ENCODE peak calls at places on chromosomes 2 and 18, in seven cellular contexts. S is endothelial cell of umbilical vein, A is stomach, U is NCI-H446 treated with DMSO at 0.1 percent for 48 hours, Z is HTR-8/SVneo, D is H54, J is occipital lobe. B is an unnamed sample.

GRCh38 chr2:165203689-165204559 is at the start of gene SCN3A:
- DNase-seq in A (peak), D (peak), S (peak), J (no peak), Z (peak), U (peak), B (peak)

GRCh38 chr18:39318008-39318407 is 1752.4 kb upstream of the CELF4 start:
- DNase-seq in D (no peak), J (no peak), U (no peak), S (no peak), A (no peak), Z (no peak), B (no peak)

GRCh38 chr2:70282439-70282838 is 11.1 kb downstream of the SNRPG start:
- DNase-seq in S (no peak), Z (no peak), J (no peak), D (no peak), U (no peak), A (no peak), B (no peak)

GRCh38 chr2:141317986-141318385 is 812.8 kb downstream of the LRP1B start:
- DNase-seq in A (no peak), U (no peak), Z (no peak), J (no peak), S (no peak), D (no peak), B (no peak)

GRCh38 chr18:50590625-50591024 is 30.7 kb downstream of the MAPK4 start:
- DNase-seq in Z (no peak), S (no peak), J (no peak), A (no peak), D (no peak), U (no peak), B (no peak)

GRCh38 chr2:20629181-20629580 is 21.7 kb downstream of the HS1BP3 start:
- DNase-seq in J (no peak), S (no peak), U (no peak), A (no peak), D (no peak), Z (no peak), B (no peak)

GRCh38 chr2:61222567-61222966 is 60.6 kb downstream of the C2orf74 start:
- DNase-seq in J (no peak), Z (no peak), U (no peak), D (no peak), S (no peak), A (no peak), B (no peak)

GRCh38 chr2:233462826-233463470 is 103.6 kb downstream of the USP40 start:
- DNase-seq in D (no peak), Z (no peak), U (no peak), S (no peak), J (no peak), A (no peak), B (no peak)

GRCh38 chr2:237291138-237291792 is 122.7 kb downstream of the COL6A3 start:
- DNase-seq in A (peak), D (peak), J (peak), U (peak), S (peak), Z (peak), B (peak)

GRCh38 chr2:202700075-202700901 is 65.5 kb downstream of the FAM117B start:
- DNase-seq in Z (no peak), J (no peak), S (no peak), U (no peak), A (no peak), D (no peak), B (no peak)

GRCh38 chr18:34947711-34948125 is 93.5 kb upstream of the MAPRE2 start:
- DNase-seq in J (no peak), S (peak), U (no peak), A (no peak), D (peak), Z (peak), B (no peak)

GRCh38 chr2:41716497-41716896 is 331.3 kb upstream of the PKDCC start:
- DNase-seq in Z (no peak), U (no peak), J (no peak), D (no peak), S (no peak), A (no peak), B (no peak)

GRCh38 chr18:26342646-26343045 is 116.4 kb downstream of the TAF4B start:
- DNase-seq in J (no peak), U (no peak), D (no peak), A (no peak), S (no peak), Z (no peak), B (no peak)

GRCh38 chr2:25561136-25561850 is 112.1 kb downstream of the DTNB start:
- DNase-seq in J (no peak), S (no peak), Z (no peak), D (no peak), U (no peak), A (no peak), B (no peak)

GRCh38 chr18:49650426-49650891 is 88.6 kb downstream of the LIPG start:
- DNase-seq in S (no peak), Z (no peak), J (no peak), A (peak), D (peak), U (no peak), B (no peak)

GRCh38 chr18:59516356-59517155 is 157.5 kb upstream of the LMAN1 start:
- DNase-seq in S (peak), D (peak), U (no peak), Z (peak), J (no peak), A (no peak), B (no peak)

GRCh38 chr2:3193423-3194330 is 183.9 kb downstream of the EIPR1 start:
- DNase-seq in D (no peak), Z (no peak), A (no peak), J (no peak), S (no peak), U (no peak), B (no peak)

GRCh38 chr2:100962366-100963025 is 39.6 kb upstream of the RPL31 start:
- DNase-seq in S (no peak), Z (no peak), A (no peak), U (no peak), J (no peak), D (no peak), B (no peak)

GRCh38 chr2:106575955-106576354 is 88.8 kb downstream of the CD8B2 start:
- DNase-seq in J (no peak), Z (peak), U (no peak), D (no peak), A (no peak), S (no peak), B (peak)

GRCh38 chr2:126244937-126245336 is 411.0 kb upstream of the GYPC start:
- DNase-seq in Z (no peak), U (no peak), J (no peak), D (peak), A (peak), S (no peak), B (no peak)

GRCh38 chr18:67650661-67651060 is 134.1 kb upstream of the DSEL start:
- DNase-seq in Z (no peak), A (no peak), J (no peak), S (no peak), D (no peak), U (no peak), B (no peak)

GRCh38 chr2:45650851-45651414 is 542 bp upstream of the PRKCE start:
- DNase-seq in J (peak), U (peak), A (peak), D (peak), S (peak), Z (peak), B (peak)

GRCh38 chr2:42562474-42563144 is 5.8 kb upstream of the MTA3 start:
- DNase-seq in D (no peak), Z (no peak), A (peak), S (no peak), U (no peak), J (no peak), B (no peak)

GRCh38 chr2:1227289-1227900 is 185.9 kb upstream of the TPO start:
- DNase-seq in A (no peak), U (no peak), D (no peak), Z (no peak), S (no peak), J (no peak), B (no peak)

GRCh38 chr2:65722028-65722427 is 289.6 kb upstream of the SPRED2 start:
- DNase-seq in U (peak), S (no peak), A (peak), J (no peak), Z (peak), D (no peak), B (no peak)

GRCh38 chr2:226905718-226906438 is 70.0 kb downstream of the RHBDD1 start:
- DNase-seq in D (no peak), S (no peak), A (no peak), Z (no peak), U (no peak), J (no peak), B (no peak)

GRCh38 chr2:29042581-29043075 is 31.7 kb downstream of the PCARE start:
- DNase-seq in S (peak), U (no peak), Z (no peak), D (no peak), A (no peak), J (no peak), B (no peak)

B was measured in HFF-Myc.